ENCODE peak calls at places on chromosomes 11 and 22, in six cellular contexts. X is IMR-90, K is H1, Q is mesendoderm, H is H9, T is mesenchymal stem cell. A is an unnamed sample.

GRCh38 chr22:22364207-22364606 is 119.6 kb downstream of the VPREB1 start:
- DNase-seq in X (no peak), K (no peak), Q (no peak), H (no peak), T (no peak), A (no peak)

GRCh38 chr22:24390576-24390975 is 36.8 kb upstream of the ADORA2A start:
- DNase-seq in X (no peak), K (no peak), Q (no peak), H (no peak), T (peak), A (no peak)

GRCh38 chr11:77259681-77260080 is 41.8 kb downstream of the GDPD4 start:
- DNase-seq in X (peak), K (no peak), Q (no peak), H (no peak), T (no peak), A (no peak)

GRCh38 chr11:8233691-8234424 is 29.8 kb downstream of the LMO1 start:
- DNase-seq in X (peak), K (no peak), Q (peak), H (no peak), T (peak), A (no peak)

GRCh38 chr11:28666632-28667031 is 558.4 kb downstream of the METTL15 start:
- DNase-seq in X (no peak), K (no peak), Q (no peak), H (no peak), T (no peak), A (no peak)

GRCh38 chr11:47437218-47437745 is 11.0 kb upstream of the PSMC3 start:
- DNase-seq in X (no peak), K (no peak), Q (no peak), H (no peak), T (no peak), A (no peak)

GRCh38 chr11:7495997-7496545 is 10.8 kb downstream of the OLFML1 start:
- DNase-seq in X (no peak), K (no peak), Q (no peak), H (no peak), T (no peak), A (no peak)

GRCh38 chr22:21837184-21837979 is 30.1 kb downstream of the MAPK1 start:
- DNase-seq in X (peak), K (peak), Q (peak), H (no peak), T (peak), A (peak)

GRCh38 chr11:43579171-43579918 is 101.2 kb upstream of the HSD17B12 start:
- DNase-seq in X (peak), K (no peak), Q (peak), H (peak), T (peak), A (no peak)

GRCh38 chr11:76664578-76665061 is 5.9 kb downstream of the LRRC32 start:
- DNase-seq in X (no peak), K (no peak), Q (no peak), H (peak), T (no peak), A (no peak)

GRCh38 chr11:83724704-83725114 is 438.5 kb upstream of the CCDC90B start:
- DNase-seq in X (no peak), K (peak), Q (peak), H (peak), T (peak), A (no peak)

GRCh38 chr22:37419916-37420655 is 7.2 kb downstream of the ELFN2 start:
- DNase-seq in X (peak), K (peak), Q (peak), H (peak), T (peak), A (no peak)

GRCh38 chr11:86158716-86159669 is 85.6 kb upstream of the EED start:
- DNase-seq in X (no peak), K (no peak), Q (no peak), H (no peak), T (no peak), A (no peak)

GRCh38 chr11:776459-777287 is 614 bp downstream of the GATD1 start:
- DNase-seq in X (no peak), K (no peak), Q (peak), H (peak), T (peak), A (no peak)

GRCh38 chr11:69075421-69076128 is 26.8 kb downstream of the TPCN2 start:
- DNase-seq in X (peak), K (no peak), Q (no peak), H (no peak), T (peak), A (no peak)

GRCh38 chr11:3194016-3194816 is 24.4 kb downstream of the MRGPRG start:
- DNase-seq in X (no peak), K (no peak), Q (no peak), H (no peak), T (no peak), A (no peak)

GRCh38 chr22:24768537-24769374 is 5.8 kb downstream of the PIWIL3 start:
- DNase-seq in X (peak), K (no peak), Q (peak), H (peak), T (peak), A (peak)

DNA sequence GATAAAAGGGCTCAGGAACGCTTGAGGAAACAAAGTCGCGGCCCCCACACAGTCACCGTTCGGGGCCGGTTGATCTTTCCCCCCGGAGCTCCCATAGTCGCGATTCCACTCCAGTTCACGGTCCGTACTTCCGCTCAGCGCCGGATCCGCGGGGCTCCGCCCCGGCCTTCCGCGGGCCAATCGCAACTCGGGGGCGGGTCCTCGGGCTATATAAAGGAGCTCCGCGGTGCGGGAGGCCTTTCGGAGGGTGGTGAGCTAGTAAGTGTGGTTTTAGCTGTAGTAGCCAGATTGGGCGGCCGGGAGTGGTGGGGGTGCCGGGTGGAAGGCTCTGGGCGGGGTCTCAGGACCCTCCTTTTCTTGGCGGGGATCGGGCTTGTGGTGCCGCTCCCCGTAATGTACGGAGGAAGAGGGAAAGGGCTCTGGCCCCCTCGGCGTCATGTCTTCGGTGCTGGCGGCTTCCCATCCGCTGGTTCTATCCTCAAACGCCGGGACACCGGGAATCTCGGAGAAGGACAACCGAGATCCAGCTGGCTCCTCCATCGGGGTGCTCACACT is at the start of the genes C11orf98 and CSKMT:
- DNase-seq in X (peak), K (peak), Q (peak), H (peak), T (peak), A (peak)
- H2BK15ac ChIP-seq in X (no peak), K (no peak), Q (no peak), H (no peak), T (peak), A (no peak)

GRCh38 chr11:16881766-16882165 is 132.4 kb downstream of the PLEKHA7 start:
- DNase-seq in X (no peak), K (no peak), Q (no peak), H (no peak), T (no peak), A (no peak)

GRCh38 chr11:16881074-16881709 is 133.0 kb downstream of the PLEKHA7 start:
- DNase-seq in X (peak), K (no peak), Q (peak), H (no peak), T (no peak), A (no peak)

GRCh38 chr11:16879690-16880089 is 134.5 kb downstream of the PLEKHA7 start:
- DNase-seq in X (no peak), K (no peak), Q (no peak), H (no peak), T (no peak), A (no peak)

GRCh38 chr11:16883179-16883578 is 131.0 kb downstream of the PLEKHA7 start:
- DNase-seq in X (no peak), K (no peak), Q (peak), H (no peak), T (no peak), A (no peak)

GRCh38 chr11:16880184-16880583 is 134.0 kb downstream of the PLEKHA7 start:
- DNase-seq in X (no peak), K (no peak), Q (no peak), H (no peak), T (no peak), A (no peak)
- H4K8ac ChIP-seq in X (no peak), K (no peak), Q (no peak), H (no peak), T (no peak), A (no peak)

DNA sequence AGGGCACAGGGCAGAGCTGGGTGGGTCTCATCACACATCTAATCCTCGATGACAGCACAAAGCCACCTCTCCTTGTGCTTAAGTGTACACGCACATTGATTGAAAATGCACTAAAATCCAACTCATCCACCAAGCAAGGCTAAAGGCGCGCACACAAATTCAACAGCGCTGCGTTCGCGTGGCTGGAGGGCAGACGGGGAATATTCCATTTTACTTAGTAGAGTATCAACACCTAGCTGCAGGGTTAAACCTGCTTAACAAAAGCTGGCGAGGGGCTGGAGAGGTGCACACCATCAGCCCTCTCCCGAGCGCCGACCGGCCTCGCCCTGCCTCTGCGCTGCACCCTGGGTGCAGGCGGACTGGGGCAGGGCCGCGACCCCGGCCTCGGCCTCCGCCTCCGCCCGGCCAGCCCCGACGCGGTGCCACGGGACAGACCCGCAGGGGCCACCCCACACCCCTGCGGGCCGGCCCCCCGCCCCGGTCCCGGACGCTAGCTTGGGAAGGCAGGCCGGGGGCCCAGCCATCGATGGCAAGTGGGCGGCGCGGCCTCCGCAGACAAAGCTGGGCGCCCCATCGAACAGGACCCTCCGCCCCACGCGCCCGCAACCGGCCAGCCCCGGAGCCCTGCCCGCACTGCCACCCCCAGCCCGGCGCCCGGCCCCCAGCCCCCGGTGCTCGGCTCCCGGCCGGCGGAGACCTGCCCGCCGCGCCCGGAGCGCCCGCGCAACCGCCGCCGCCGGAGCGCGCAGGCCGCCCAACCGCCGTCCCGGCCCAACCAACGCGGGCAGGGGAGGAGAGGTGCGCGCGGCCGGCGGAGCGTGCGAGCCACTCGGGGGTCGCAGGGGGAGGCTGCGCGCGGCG is 914 bp downstream of the PRDM10 start:
- DNase-seq in X (peak), K (no peak), Q (peak), H (peak), T (peak), A (peak)
- H2BK15ac ChIP-seq in X (no peak), K (no peak), Q (no peak), H (no peak), T (peak), A (no peak)

DNA sequence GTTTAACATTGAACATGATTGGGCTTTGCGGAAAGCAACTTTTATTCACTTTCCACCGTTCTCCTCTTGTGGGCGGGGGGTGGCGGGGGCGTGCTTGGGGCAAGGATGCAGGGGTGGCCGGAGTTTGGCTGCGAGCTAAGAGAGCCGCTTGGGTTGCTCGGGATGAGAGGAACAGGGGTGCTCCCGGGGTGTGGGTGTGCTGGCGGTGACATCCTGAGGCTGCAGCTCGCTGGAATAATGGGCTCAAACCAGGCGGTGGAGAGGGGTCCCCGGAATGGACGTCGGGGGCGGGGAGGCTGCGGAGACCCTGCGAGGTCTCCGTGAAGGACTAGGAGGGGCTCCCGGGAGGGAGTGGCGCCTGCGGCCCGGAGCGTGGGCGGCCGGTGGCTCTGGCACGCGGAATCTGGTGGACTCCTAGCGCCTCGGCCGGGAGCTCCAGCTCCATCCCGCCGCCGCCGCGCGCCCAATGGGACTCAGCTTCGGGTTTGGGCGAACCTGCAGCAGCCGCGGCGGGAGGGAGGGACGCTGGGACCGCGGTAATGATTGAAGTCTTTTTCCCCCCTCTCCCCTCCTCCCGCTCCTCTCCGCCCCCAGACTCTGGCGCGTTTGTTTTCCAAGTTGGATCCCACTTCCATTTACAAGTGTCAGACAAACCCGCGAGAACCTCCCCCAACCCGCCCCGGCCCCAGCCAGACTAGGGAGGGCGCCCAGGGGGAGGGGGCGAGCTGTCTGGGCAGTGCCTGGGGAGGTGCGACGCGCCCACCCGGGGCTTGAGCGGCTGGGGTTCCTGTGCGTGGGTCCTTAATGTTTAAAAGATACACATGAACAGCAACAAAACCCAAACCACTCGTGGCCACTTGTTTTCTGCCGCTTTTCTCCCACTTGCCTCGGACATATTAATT is 2.0 kb downstream of the FAT3 start:
- DNase-seq in X (no peak), K (no peak), Q (peak), H (peak), T (no peak), A (peak)
- H4K8ac ChIP-seq in X (no peak), K (no peak), Q (peak), H (no peak), T (no peak), A (no peak)

GRCh38 chr11:12315024-12315423 is 62.3 kb upstream of the PARVA start:
- DNase-seq in X (no peak), K (no peak), Q (no peak), H (no peak), T (no peak), A (no peak)

GRCh38 chr11:12319734-12320387 is 57.5 kb upstream of the PARVA start:
- DNase-seq in X (peak), K (no peak), Q (no peak), H (no peak), T (no peak), A (no peak)

GRCh38 chr11:12321217-12321937 is 56.0 kb upstream of the PARVA start:
- DNase-seq in X (peak), K (no peak), Q (no peak), H (no peak), T (no peak), A (no peak)

GRCh38 chr11:12316432-12316831 is 60.9 kb upstream of the PARVA start:
- DNase-seq in X (no peak), K (no peak), Q (no peak), H (no peak), T (no peak), A (no peak)

DNA sequence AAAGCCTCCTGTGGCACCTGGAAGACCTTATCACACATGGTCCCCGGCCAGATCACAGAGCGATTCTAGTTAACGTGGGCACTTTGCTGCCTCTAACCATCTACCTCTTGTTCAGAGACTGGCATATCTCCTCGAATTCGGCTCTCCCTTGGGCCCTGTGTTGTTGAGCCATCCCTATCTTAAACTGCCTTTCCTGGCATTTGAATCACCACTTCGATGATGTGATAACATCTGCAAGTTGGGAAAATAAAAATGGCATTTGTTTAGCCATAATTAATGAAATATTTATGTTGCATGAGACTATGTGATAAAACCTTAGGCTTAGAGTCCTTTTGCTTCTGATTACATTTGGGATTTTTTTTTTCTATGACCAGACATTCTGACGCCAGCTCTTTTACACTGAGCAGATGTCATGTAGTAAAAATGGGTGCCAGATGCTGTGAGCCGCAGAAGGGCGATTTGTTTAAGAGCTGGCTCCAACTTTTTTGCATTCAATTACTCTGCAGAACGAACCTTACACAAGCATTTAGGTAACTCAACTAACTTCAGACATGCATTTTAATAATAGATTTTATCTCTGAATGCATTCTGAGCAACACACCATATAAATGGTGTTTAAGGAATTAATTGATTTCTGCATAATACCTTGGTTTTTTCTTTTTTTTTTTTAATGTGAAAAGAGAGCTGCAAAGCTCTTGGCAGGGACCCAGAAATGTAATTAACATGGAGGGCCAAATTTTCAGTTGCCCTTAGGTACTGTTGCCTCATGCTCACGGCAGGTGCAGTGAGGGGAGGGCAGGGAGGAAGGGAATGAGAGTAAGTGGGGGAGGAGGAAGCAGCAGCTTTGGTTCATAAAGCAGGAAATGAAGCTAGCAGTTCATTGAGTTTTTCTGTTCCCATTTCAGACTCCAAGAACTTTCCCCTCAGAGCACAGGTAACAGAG is 58.3 kb upstream of the PARVA start:
- DNase-seq in X (peak), K (no peak), Q (no peak), H (no peak), T (peak), A (no peak)
- H2BK15ac ChIP-seq in X (peak), K (no peak), Q (no peak), H (no peak), T (no peak), A (no peak)

GRCh38 chr11:18314794-18315523 is 7.0 kb downstream of the HPS5 start:
- DNase-seq in X (no peak), K (no peak), Q (peak), H (no peak), T (no peak), A (no peak)
- H4K8ac ChIP-seq in X (no peak), K (no peak), Q (no peak), H (no peak), T (no peak), A (no peak)

A was measured in neuronal stem cell.